ENCODE peak calls at places on chromosome 15, in nine cellular contexts. One of them, this sample, is unnamed. For H3K4me1, the result is how much of the 10 kb centered on the place peaks cover.

GRCh38 chr15:47870956-47871625 is 153.8 kb downstream of the SEMA6D start:
- DNase-seq in SK-N-SH: no peak
- DNase-seq in small intestine: peak
- DNase-seq in GM23338: no peak
- DNase-seq in CD4-positive, CD25-positive, alpha-beta regulatory T cell: no peak
- DNase-seq in GM23248: peak
- DNase-seq in psoas muscle: no peak
- DNase-seq in upper lobe of left lung: no peak
- DNase-seq in testis: no peak
- DNase-seq in this sample: no peak

GRCh38 chr15:40357723-40358491 is at the start of gene DISP2:
- DNase-seq in SK-N-SH: peak
- DNase-seq in small intestine: peak
- DNase-seq in GM23338: peak
- DNase-seq in CD4-positive, CD25-positive, alpha-beta regulatory T cell: peak
- DNase-seq in GM23248: peak
- DNase-seq in psoas muscle: peak
- DNase-seq in upper lobe of left lung: peak
- DNase-seq in testis: peak
- DNase-seq in this sample: peak

GRCh38 chr15:74865316-74865715 is 7.8 kb downstream of the SCAMP2 start:
- DNase-seq in SK-N-SH: no peak
- DNase-seq in small intestine: no peak
- DNase-seq in GM23338: no peak
- DNase-seq in CD4-positive, CD25-positive, alpha-beta regulatory T cell: no peak
- DNase-seq in GM23248: no peak
- DNase-seq in psoas muscle: no peak
- DNase-seq in upper lobe of left lung: no peak
- DNase-seq in testis: no peak
- DNase-seq in this sample: no peak

GRCh38 chr15:32718082-32718821 is 448 bp downstream of the GREM1 start:
- DNase-seq in SK-N-SH: peak
- DNase-seq in small intestine: no peak
- DNase-seq in GM23338: peak
- DNase-seq in CD4-positive, CD25-positive, alpha-beta regulatory T cell: no peak
- DNase-seq in GM23248: peak
- DNase-seq in psoas muscle: no peak
- DNase-seq in upper lobe of left lung: no peak
- DNase-seq in testis: peak
- DNase-seq in this sample: no peak

GRCh38 chr15:94929282-94929681 is 697.9 kb downstream of the MCTP2 start:
- DNase-seq in SK-N-SH: no peak
- DNase-seq in small intestine: no peak
- DNase-seq in GM23338: no peak
- DNase-seq in CD4-positive, CD25-positive, alpha-beta regulatory T cell: no peak
- DNase-seq in GM23248: no peak
- DNase-seq in psoas muscle: no peak
- DNase-seq in upper lobe of left lung: no peak
- DNase-seq in testis: no peak
- DNase-seq in this sample: peak

GRCh38 chr15:69798481-69799315 is 299.0 kb downstream of the TLE3 start:
- DNase-seq in SK-N-SH: no peak
- DNase-seq in small intestine: no peak
- DNase-seq in GM23338: no peak
- DNase-seq in CD4-positive, CD25-positive, alpha-beta regulatory T cell: no peak
- DNase-seq in GM23248: peak
- DNase-seq in psoas muscle: no peak
- DNase-seq in upper lobe of left lung: peak
- DNase-seq in testis: no peak
- DNase-seq in this sample: no peak

GRCh38 chr15:25862469-25863066 is 559 bp downstream of the ATP10A start:
- DNase-seq in SK-N-SH: no peak
- DNase-seq in small intestine: no peak
- DNase-seq in GM23338: peak
- DNase-seq in CD4-positive, CD25-positive, alpha-beta regulatory T cell: peak
- DNase-seq in GM23248: peak
- DNase-seq in psoas muscle: no peak
- DNase-seq in upper lobe of left lung: peak
- DNase-seq in testis: no peak
- DNase-seq in this sample: peak

GRCh38 chr15:91704343-91704742 is 149.2 kb upstream of the SLCO3A1 start:
- DNase-seq in SK-N-SH: no peak
- DNase-seq in small intestine: no peak
- DNase-seq in GM23338: no peak
- DNase-seq in CD4-positive, CD25-positive, alpha-beta regulatory T cell: no peak
- DNase-seq in GM23248: no peak
- DNase-seq in psoas muscle: no peak
- DNase-seq in upper lobe of left lung: peak
- DNase-seq in testis: no peak
- DNase-seq in this sample: peak

GRCh38 chr15:98174286-98174685 is 213.8 kb downstream of the ARRDC4 start:
- DNase-seq in SK-N-SH: no peak
- DNase-seq in small intestine: peak
- DNase-seq in GM23338: peak
- DNase-seq in CD4-positive, CD25-positive, alpha-beta regulatory T cell: no peak
- DNase-seq in GM23248: no peak
- DNase-seq in psoas muscle: no peak
- DNase-seq in upper lobe of left lung: no peak
- DNase-seq in testis: no peak
- DNase-seq in this sample: no peak

GRCh38 chr15:78007965-78008886 is 69.3 kb downstream of the TBC1D2B start:
- DNase-seq in SK-N-SH: no peak
- DNase-seq in small intestine: no peak
- DNase-seq in GM23338: no peak
- DNase-seq in CD4-positive, CD25-positive, alpha-beta regulatory T cell: no peak
- DNase-seq in GM23248: peak
- DNase-seq in psoas muscle: peak
- DNase-seq in upper lobe of left lung: peak
- DNase-seq in testis: peak
- DNase-seq in this sample: peak

GRCh38 chr15:31487811-31488436 is 161.3 kb downstream of the KLF13 start:
- DNase-seq in SK-N-SH: no peak
- DNase-seq in small intestine: peak
- DNase-seq in GM23338: no peak
- DNase-seq in CD4-positive, CD25-positive, alpha-beta regulatory T cell: no peak
- DNase-seq in GM23248: peak
- DNase-seq in psoas muscle: no peak
- DNase-seq in upper lobe of left lung: no peak
- DNase-seq in testis: peak
- DNase-seq in this sample: no peak

GRCh38 chr15:95559875-95560394 is 770.6 kb upstream of the NR2F2 start:
- DNase-seq in SK-N-SH: no peak
- DNase-seq in small intestine: no peak
- DNase-seq in GM23338: no peak
- DNase-seq in CD4-positive, CD25-positive, alpha-beta regulatory T cell: no peak
- DNase-seq in GM23248: peak
- DNase-seq in psoas muscle: no peak
- DNase-seq in upper lobe of left lung: no peak
- DNase-seq in testis: no peak
- DNase-seq in this sample: no peak

GRCh38 chr15:63231717-63232116 is 42.3 kb downstream of the RAB8B start:
- DNase-seq in SK-N-SH: no peak
- DNase-seq in small intestine: no peak
- DNase-seq in GM23338: no peak
- DNase-seq in CD4-positive, CD25-positive, alpha-beta regulatory T cell: no peak
- DNase-seq in GM23248: peak
- DNase-seq in psoas muscle: no peak
- DNase-seq in upper lobe of left lung: no peak
- DNase-seq in testis: no peak
- DNase-seq in this sample: no peak

GRCh38 chr15:67156426-67156825 is 91.0 kb downstream of the SMAD3 start:
- DNase-seq in SK-N-SH: no peak
- DNase-seq in small intestine: no peak
- DNase-seq in GM23338: no peak
- DNase-seq in CD4-positive, CD25-positive, alpha-beta regulatory T cell: no peak
- DNase-seq in GM23248: no peak
- DNase-seq in psoas muscle: no peak
- DNase-seq in upper lobe of left lung: no peak
- DNase-seq in testis: no peak
- DNase-seq in this sample: no peak

GRCh38 chr15:92807971-92808571 is 92.1 kb upstream of the CHD2 start:
- DNase-seq in SK-N-SH: no peak
- DNase-seq in small intestine: peak
- DNase-seq in GM23338: peak
- DNase-seq in CD4-positive, CD25-positive, alpha-beta regulatory T cell: no peak
- DNase-seq in GM23248: peak
- DNase-seq in psoas muscle: no peak
- DNase-seq in upper lobe of left lung: peak
- DNase-seq in testis: peak
- DNase-seq in this sample: no peak

GRCh38 chr15:58762731-58763130 is 8.4 kb upstream of the MINDY2 start:
- DNase-seq in SK-N-SH: no peak
- DNase-seq in small intestine: no peak
- DNase-seq in GM23338: no peak
- DNase-seq in CD4-positive, CD25-positive, alpha-beta regulatory T cell: no peak
- DNase-seq in GM23248: no peak
- DNase-seq in psoas muscle: no peak
- DNase-seq in upper lobe of left lung: no peak
- DNase-seq in testis: no peak
- DNase-seq in this sample: no peak

GRCh38 chr15:38085931-38086562 is 151.6 kb downstream of the TMCO5A start:
- DNase-seq in SK-N-SH: no peak
- DNase-seq in small intestine: no peak
- DNase-seq in GM23338: no peak
- DNase-seq in CD4-positive, CD25-positive, alpha-beta regulatory T cell: no peak
- DNase-seq in GM23248: peak
- DNase-seq in psoas muscle: no peak
- DNase-seq in upper lobe of left lung: no peak
- DNase-seq in testis: no peak
- DNase-seq in this sample: no peak

GRCh38 chr15:90557651-90558084 is 27.9 kb downstream of the CRTC3 start:
- DNase-seq in SK-N-SH: peak
- DNase-seq in small intestine: peak
- DNase-seq in GM23338: no peak
- DNase-seq in CD4-positive, CD25-positive, alpha-beta regulatory T cell: no peak
- DNase-seq in GM23248: peak
- DNase-seq in psoas muscle: peak
- DNase-seq in upper lobe of left lung: peak
- DNase-seq in testis: peak
- DNase-seq in this sample: peak
- H3K4me3 ChIP-seq in SK-N-SH: peak
- H3K4me3 ChIP-seq in small intestine: no peak
- H3K4me3 ChIP-seq in GM23338: no peak
- H3K4me3 ChIP-seq in CD4-positive, CD25-positive, alpha-beta regulatory T cell: no peak
- H3K4me3 ChIP-seq in GM23248: no peak
- H3K4me3 ChIP-seq in psoas muscle: no peak
- H3K4me3 ChIP-seq in upper lobe of left lung: no peak
- H3K4me3 ChIP-seq in testis: no peak
- H3K4me3 ChIP-seq in this sample: no peak

DNA sequence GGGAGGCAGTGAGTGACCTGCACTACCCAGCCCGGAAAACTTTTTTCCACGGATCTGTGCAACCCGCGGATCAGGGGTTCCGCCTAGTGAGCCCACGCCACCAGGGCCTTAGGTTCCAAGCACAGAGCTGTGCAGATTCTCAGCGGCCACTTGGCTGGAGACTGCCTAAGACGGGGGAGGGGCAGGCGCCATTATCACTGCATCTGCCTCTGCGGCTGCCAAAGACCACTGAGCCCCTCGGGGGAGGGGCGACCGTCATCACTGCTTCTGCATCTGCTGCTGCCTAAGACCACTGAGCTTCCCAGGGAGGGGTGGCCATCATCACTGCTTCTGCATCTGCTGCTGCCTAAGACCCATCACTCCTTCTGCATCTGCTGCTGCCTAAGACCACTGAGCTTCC is 460.2 kb downstream of the OCA2 start:
- DNase-seq in SK-N-SH: peak
- DNase-seq in small intestine: no peak
- DNase-seq in GM23338: peak
- DNase-seq in CD4-positive, CD25-positive, alpha-beta regulatory T cell: no peak
- DNase-seq in GM23248: no peak
- DNase-seq in psoas muscle: no peak
- DNase-seq in upper lobe of left lung: no peak
- DNase-seq in testis: no peak
- DNase-seq in this sample: no peak
- H3K4me1 ChIP-seq in SK-N-SH: under half
- H3K4me1 ChIP-seq in small intestine: under half
- H3K4me1 ChIP-seq in GM23338: under half
- H3K4me1 ChIP-seq in CD4-positive, CD25-positive, alpha-beta regulatory T cell: under half
- H3K4me1 ChIP-seq in GM23248: under half
- H3K4me1 ChIP-seq in psoas muscle: under half
- H3K4me1 ChIP-seq in upper lobe of left lung: under half
- H3K4me1 ChIP-seq in testis: under half
- H3K4me1 ChIP-seq in this sample: under half

DNA sequence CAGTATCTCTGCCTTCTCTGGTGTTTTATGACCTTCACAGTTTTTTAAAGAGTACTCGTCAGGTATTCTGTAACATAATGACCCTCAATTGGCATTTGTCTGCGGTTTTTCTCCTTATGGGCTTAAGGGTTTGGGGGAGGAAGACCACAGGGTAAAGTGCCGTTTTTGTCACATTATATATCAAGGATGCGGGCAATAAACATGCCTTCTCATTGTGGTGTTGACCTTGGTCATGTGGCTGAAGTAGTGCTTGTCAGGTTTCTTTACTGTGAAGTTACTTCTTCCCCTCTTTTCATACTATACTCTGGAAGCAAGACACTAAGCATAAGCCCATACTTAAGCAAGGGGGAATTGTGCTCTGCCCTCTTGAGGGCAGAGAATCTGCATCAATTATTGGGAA is 16.6 kb downstream of the CAPN3 start:
- DNase-seq in SK-N-SH: no peak
- DNase-seq in small intestine: no peak
- DNase-seq in GM23338: no peak
- DNase-seq in CD4-positive, CD25-positive, alpha-beta regulatory T cell: no peak
- DNase-seq in GM23248: no peak
- DNase-seq in psoas muscle: no peak
- DNase-seq in upper lobe of left lung: no peak
- DNase-seq in testis: no peak
- DNase-seq in this sample: no peak
- H3K27ac ChIP-seq in SK-N-SH: no peak
- H3K27ac ChIP-seq in small intestine: no peak
- H3K27ac ChIP-seq in GM23338: no peak
- H3K27ac ChIP-seq in CD4-positive, CD25-positive, alpha-beta regulatory T cell: no peak
- H3K27ac ChIP-seq in GM23248: no peak
- H3K27ac ChIP-seq in psoas muscle: peak
- H3K27ac ChIP-seq in upper lobe of left lung: no peak
- H3K27ac ChIP-seq in testis: no peak
- H3K27ac ChIP-seq in this sample: no peak

DNA sequence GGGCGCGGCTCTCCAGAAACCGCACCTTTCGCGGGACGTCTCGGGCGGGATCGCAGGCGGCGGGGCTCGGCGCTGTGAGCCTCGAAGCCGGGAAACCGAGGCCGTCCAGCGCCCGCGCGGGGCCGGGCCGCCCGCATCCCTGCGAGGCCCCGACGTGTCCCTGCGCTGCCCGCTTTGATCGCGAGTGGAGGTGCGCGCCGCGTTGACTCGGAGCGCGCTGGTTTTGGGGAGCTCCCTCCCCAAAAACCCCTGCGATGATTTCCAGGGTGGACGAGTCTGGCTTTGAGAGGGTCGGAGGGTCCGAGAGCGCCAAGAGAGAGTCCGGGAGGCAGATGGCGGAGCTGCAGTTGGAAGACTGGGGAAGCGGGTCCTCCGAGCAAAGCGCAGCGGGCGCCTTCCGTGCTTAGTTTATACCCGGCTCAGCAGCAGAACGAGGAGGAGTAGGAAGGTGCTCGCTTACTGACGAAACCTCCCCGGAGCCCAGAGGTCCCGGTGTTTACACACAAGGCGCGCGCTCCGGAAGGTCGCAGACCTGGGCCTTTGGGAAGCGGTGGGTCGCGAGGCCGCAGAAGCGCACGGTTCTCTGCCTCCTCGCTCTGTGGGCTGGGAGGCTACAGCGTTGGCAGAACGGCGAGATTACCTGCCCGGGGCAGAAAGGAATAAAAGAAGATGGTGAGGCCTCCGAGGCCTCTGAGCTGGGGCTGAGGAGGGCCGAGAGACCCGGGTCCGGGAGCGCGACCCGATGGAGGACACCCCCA is 687 bp downstream of the ALDH1A3 start:
- DNase-seq in SK-N-SH: no peak
- DNase-seq in small intestine: no peak
- DNase-seq in GM23338: peak
- DNase-seq in CD4-positive, CD25-positive, alpha-beta regulatory T cell: no peak
- DNase-seq in GM23248: peak
- DNase-seq in psoas muscle: no peak
- DNase-seq in upper lobe of left lung: no peak
- DNase-seq in testis: no peak
- DNase-seq in this sample: no peak
- H3K4me3 ChIP-seq in SK-N-SH: peak
- H3K4me3 ChIP-seq in small intestine: peak
- H3K4me3 ChIP-seq in GM23338: peak
- H3K4me3 ChIP-seq in CD4-positive, CD25-positive, alpha-beta regulatory T cell: no peak
- H3K4me3 ChIP-seq in GM23248: peak
- H3K4me3 ChIP-seq in psoas muscle: peak
- H3K4me3 ChIP-seq in upper lobe of left lung: peak
- H3K4me3 ChIP-seq in testis: peak
- H3K4me3 ChIP-seq in this sample: peak

This sample was measured in right cardiac atrium.